ENCODE peak calls at places on chromosomes 16 and 17, in eight cellular contexts. X, R, Q, D, U, A, J and P are unnamed samples.
A peak's percentile ranks its signal among the peaks of the same experiment; 100 is the strongest.

GRCh38 chr16:85675528-85675927 is 13.2 kb downstream of the GINS2 start:
- DNase-seq in X (no peak), R (no peak), Q (no peak), D (no peak), U (peak; percentile 26), A (no peak), J (no peak), P (peak; percentile 59)

GRCh38 chr17:29390856-29391631 is 881 bp downstream of the TAOK1 start:
- DNase-seq in X (no peak), R (peak; percentile 28), Q (peak; percentile 19), D (no peak), U (no peak), A (no peak), J (peak; percentile 55), P (peak; percentile 28)

GRCh38 chr17:28105501-28105900 is 63.0 kb downstream of the NLK start:
- DNase-seq in X (no peak), R (no peak), Q (no peak), D (no peak), U (no peak), A (no peak), J (no peak), P (no peak)

GRCh38 chr17:12627177-12627629 is 38.5 kb upstream of the MYOCD start:
- DNase-seq in X (peak; percentile 45), R (peak; percentile 98), Q (no peak), D (no peak), U (peak; percentile 98), A (no peak), J (no peak), P (peak; percentile 98)

GRCh38 chr16:27049117-27049516 is 17.6 kb upstream of the C16orf82 start:
- DNase-seq in X (no peak), R (no peak), Q (no peak), D (no peak), U (no peak), A (no peak), J (no peak), P (no peak)

GRCh38 chr17:7367918-7368596 is 12.8 kb upstream of the TNK1 start:
- DNase-seq in X (no peak), R (no peak), Q (no peak), D (no peak), U (no peak), A (no peak), J (no peak), P (no peak)

GRCh38 chr16:86270696-86271095 is 239.6 kb upstream of the FOXF1 start:
- DNase-seq in X (no peak), R (no peak), Q (no peak), D (no peak), U (no peak), A (no peak), J (no peak), P (no peak)

GRCh38 chr17:39208893-39209292 is 8.8 kb downstream of the RPL19 start:
- DNase-seq in X (no peak), R (no peak), Q (no peak), D (no peak), U (peak; percentile 57), A (no peak), J (peak; percentile 74), P (no peak)

GRCh38 chr16:1932050-1933028 is 10.7 kb downstream of the MSRB1 start:
- DNase-seq in X (no peak), R (peak; percentile 30), Q (no peak), D (no peak), U (no peak), A (no peak), J (no peak), P (peak; percentile 23)

GRCh38 chr16:2985893-2986355 is 5.7 kb upstream of the PKMYT1 start:
- DNase-seq in X (no peak), R (no peak), Q (no peak), D (no peak), U (no peak), A (no peak), J (peak; percentile 77), P (no peak)

GRCh38 chr16:29911676-29912010 is 11.4 kb downstream of the ASPHD1 start:
- DNase-seq in X (no peak), R (no peak), Q (peak; percentile 7), D (no peak), U (no peak), A (no peak), J (no peak), P (no peak)

GRCh38 chr17:10368561-10368960 is 4.2 kb downstream of the MYH13 start:
- DNase-seq in X (no peak), R (no peak), Q (no peak), D (no peak), U (no peak), A (no peak), J (no peak), P (no peak)

GRCh38 chr17:66432996-66433556 is 130.7 kb downstream of the PRKCA start:
- DNase-seq in X (no peak), R (no peak), Q (no peak), D (no peak), U (peak; percentile 48), A (no peak), J (no peak), P (peak; percentile 14)